ENCODE peak calls at places on chromosomes 3 and 15, in nine cellular contexts. D is stomach, A is transverse colon, C is sigmoid colon, B is tibial nerve, M is upper lobe of left lung, P is ovary, U is HepG2, R is GM12878. O is an unnamed sample. For H3K36me3, the result is how much of the 10 kb centered on the place peaks cover.

GRCh38 chr3:9862391-9863235 is 17.4 kb downstream of the CIDEC start:
- DNase-seq in D (peak), A (peak), C (peak), B (peak), M (peak), P (peak), U (peak), R (no peak), O (no peak)

GRCh38 chr3:25421747-25422146 is 6.3 kb upstream of the RARB start:
- DNase-seq in D (no peak), A (no peak), C (no peak), B (no peak), M (no peak), P (no peak), U (peak), R (no peak), O (no peak)

GRCh38 chr3:144109944-144110343 is 138.3 kb downstream of the DIPK2A start:
- DNase-seq in D (no peak), A (no peak), C (no peak), B (no peak), M (no peak), P (no peak), U (no peak), R (no peak), O (no peak)

GRCh38 chr3:128307029-128307633 is 153.8 kb downstream of the EEFSEC start:
- DNase-seq in D (no peak), A (no peak), C (no peak), B (no peak), M (no peak), P (no peak), U (peak), R (no peak), O (no peak)

GRCh38 chr3:180855364-180855763 is 57.1 kb upstream of the FXR1 start:
- DNase-seq in D (no peak), A (no peak), C (no peak), B (no peak), M (no peak), P (no peak), U (peak), R (no peak), O (no peak)

GRCh38 chr15:70524470-70524869 is 238.9 kb downstream of the UACA start:
- DNase-seq in D (peak), A (no peak), C (no peak), B (no peak), M (no peak), P (no peak), U (no peak), R (no peak), O (no peak)

GRCh38 chr3:30659270-30660127 is 53.1 kb downstream of the TGFBR2 start:
- DNase-seq in D (no peak), A (no peak), C (no peak), B (no peak), M (no peak), P (no peak), U (peak), R (no peak), O (no peak)

GRCh38 chr3:65342084-65342683 is 654.4 kb upstream of the ADAMTS9 start:
- DNase-seq in D (peak), A (peak), C (no peak), B (no peak), M (no peak), P (no peak), U (peak), R (no peak), O (no peak)

GRCh38 chr3:152159328-152159727 is 109.4 kb upstream of the MBNL1 start:
- DNase-seq in D (no peak), A (peak), C (no peak), B (no peak), M (no peak), P (no peak), U (no peak), R (no peak), O (no peak)

GRCh38 chr15:75206006-75206405 is 4.3 kb downstream of the C15orf39 start:
- DNase-seq in D (no peak), A (no peak), C (no peak), B (no peak), M (no peak), P (no peak), U (no peak), R (no peak), O (no peak)

GRCh38 chr15:78314181-78314581 is 14.8 kb upstream of the SKIC8 start:
- DNase-seq in D (no peak), A (no peak), C (peak), B (no peak), M (no peak), P (no peak), U (no peak), R (no peak), O (no peak)

GRCh38 chr3:141076821-141077571 is 25.8 kb downstream of the SPSB4 start:
- DNase-seq in D (peak), A (peak), C (peak), B (no peak), M (peak), P (peak), U (no peak), R (no peak), O (no peak)

GRCh38 chr15:58611731-58612676 is 137.5 kb downstream of the ADAM10 start:
- DNase-seq in D (peak), A (peak), C (no peak), B (no peak), M (no peak), P (no peak), U (no peak), R (no peak), O (no peak)

GRCh38 chr3:72969766-72970165 is 26.8 kb upstream of the PPP4R2 start:
- DNase-seq in D (no peak), A (no peak), C (no peak), B (no peak), M (no peak), P (no peak), U (no peak), R (no peak), O (no peak)

DNA sequence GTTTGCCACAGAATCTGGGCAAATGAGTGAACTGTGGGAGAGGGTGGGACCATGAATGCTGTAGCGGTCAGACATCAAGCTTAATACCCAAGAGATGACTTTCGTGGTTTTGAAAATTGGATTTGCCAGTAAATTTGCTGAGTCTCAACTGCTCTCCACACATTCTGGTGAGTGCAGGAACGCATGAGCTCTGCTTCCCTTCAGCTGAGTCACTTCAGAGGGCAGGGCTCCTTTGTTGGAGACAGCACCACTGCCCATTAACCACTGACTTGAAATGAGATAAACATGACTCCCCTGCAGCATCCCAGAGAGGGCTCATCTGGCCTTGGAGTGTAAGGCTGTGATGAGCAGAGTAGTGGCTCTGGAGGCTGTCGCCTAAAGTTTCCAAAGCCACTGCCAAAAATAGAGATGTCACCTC is 22.6 kb downstream of the RARRES1 start:
- DNase-seq in D (no peak), A (no peak), C (no peak), B (no peak), M (no peak), P (no peak), U (no peak), R (no peak), O (no peak)
- TF ChIP-seq EP300 in D (no peak), A (no peak), C (no peak), B (no peak), M (no peak), P (no peak), U (no peak), R (no peak), O (no peak)

GRCh38 chr15:45677797-45678196 is 43.0 kb downstream of the SQOR start:
- DNase-seq in D (no peak), A (no peak), C (no peak), B (no peak), M (no peak), P (no peak), U (no peak), R (no peak), O (no peak)
- H3K36me3 ChIP-seq in D (under half), A (under half), C (under half), B (under half), M (under half), P (under half), U (under half), R (under half), O (under half)

GRCh38 chr15:39592500-39592899 is 11.6 kb downstream of the THBS1 start:
- DNase-seq in D (no peak), A (peak), C (no peak), B (no peak), M (no peak), P (no peak), U (no peak), R (no peak), O (no peak)

GRCh38 chr15:39594764-39595620 is 14.1 kb downstream of the THBS1 start:
- DNase-seq in D (no peak), A (no peak), C (no peak), B (no peak), M (no peak), P (no peak), U (no peak), R (no peak), O (no peak)

GRCh38 chr15:39595621-39596221 is 14.8 kb downstream of the THBS1 start:
- DNase-seq in D (no peak), A (peak), C (no peak), B (no peak), M (no peak), P (no peak), U (no peak), R (no peak), O (no peak)

GRCh38 chr15:39593071-39594055 is 12.5 kb downstream of the THBS1 start:
- DNase-seq in D (no peak), A (peak), C (no peak), B (no peak), M (no peak), P (no peak), U (no peak), R (no peak), O (no peak)

DNA sequence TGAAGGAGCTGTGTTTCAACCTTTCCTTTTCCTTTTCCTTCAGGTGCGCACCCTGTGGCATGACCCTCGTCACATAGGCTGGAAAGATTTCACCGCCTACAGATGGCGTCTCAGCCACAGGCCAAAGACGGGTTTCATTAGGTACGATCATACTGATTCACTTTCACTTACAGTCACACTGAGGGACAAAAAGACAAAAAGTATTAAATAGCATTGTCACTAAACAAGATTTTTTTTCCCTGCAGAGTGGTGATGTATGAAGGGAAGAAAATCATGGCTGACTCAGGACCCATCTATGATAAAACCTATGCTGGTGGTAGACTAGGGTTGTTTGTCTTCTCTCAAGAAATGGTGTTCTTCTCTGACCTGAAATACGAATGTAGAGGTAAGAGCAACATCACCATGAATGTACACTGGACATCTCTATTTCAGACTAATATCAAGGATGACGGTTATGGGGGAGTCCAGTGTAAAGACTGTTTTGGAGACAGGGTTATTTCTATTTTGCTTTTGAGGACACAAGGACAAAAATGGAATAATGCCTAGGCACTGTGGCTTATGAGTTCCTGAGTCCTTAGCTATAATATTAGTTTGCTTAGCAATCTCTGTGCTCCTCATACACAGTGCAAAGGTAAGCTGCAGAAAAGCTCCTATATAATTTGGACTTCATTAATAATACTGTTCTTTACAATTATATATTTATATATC is 13.3 kb downstream of the THBS1 start:
- DNase-seq in D (no peak), A (peak), C (no peak), B (no peak), M (no peak), P (no peak), U (no peak), R (no peak), O (no peak)
- TF ChIP-seq POLR2A in D (no peak), A (no peak), C (no peak), B (no peak), M (no peak), P (no peak), U (no peak), R (no peak), O (no peak)

GRCh38 chr3:54889731-54890130 is 38.1 kb downstream of the LRTM1 start:
- DNase-seq in D (no peak), A (no peak), C (no peak), B (no peak), M (no peak), P (no peak), U (no peak), R (no peak), O (no peak)

GRCh38 chr3:54892168-54892567 is 35.7 kb downstream of the LRTM1 start:
- DNase-seq in D (no peak), A (no peak), C (no peak), B (no peak), M (no peak), P (no peak), U (no peak), R (no peak), O (no peak)

GRCh38 chr3:54888873-54889272 is 39.0 kb downstream of the LRTM1 start:
- DNase-seq in D (no peak), A (no peak), C (no peak), B (no peak), M (no peak), P (no peak), U (no peak), R (no peak), O (no peak)

GRCh38 chr3:54888162-54888561 is 39.7 kb downstream of the LRTM1 start:
- DNase-seq in D (no peak), A (no peak), C (no peak), B (no peak), M (no peak), P (no peak), U (no peak), R (no peak), O (no peak)

DNA sequence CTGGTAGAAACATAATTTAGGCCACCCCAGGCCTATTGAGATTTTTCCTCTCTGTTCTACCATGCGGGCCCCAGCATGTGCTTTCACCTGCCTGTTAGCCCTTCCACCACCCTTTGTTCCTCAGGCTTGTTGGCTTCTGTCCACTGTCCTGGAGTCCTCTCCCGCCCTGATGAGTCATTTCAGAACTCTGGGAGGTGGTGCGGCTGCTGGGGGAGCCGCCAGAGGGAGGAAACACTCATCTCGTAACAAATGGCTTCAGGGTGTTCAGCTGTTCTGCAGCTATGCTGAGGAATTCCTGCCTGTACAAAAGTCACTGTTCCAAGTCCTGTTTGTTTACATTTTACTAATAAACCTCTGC is 36.3 kb downstream of the LRTM1 start:
- DNase-seq in D (peak), A (peak), C (peak), B (peak), M (peak), P (peak), U (peak), R (no peak), O (peak)
- TF ChIP-seq EP300 in D (no peak), A (peak), C (peak), B (peak), M (no peak), P (no peak), U (no peak), R (no peak), O (peak)

DNA sequence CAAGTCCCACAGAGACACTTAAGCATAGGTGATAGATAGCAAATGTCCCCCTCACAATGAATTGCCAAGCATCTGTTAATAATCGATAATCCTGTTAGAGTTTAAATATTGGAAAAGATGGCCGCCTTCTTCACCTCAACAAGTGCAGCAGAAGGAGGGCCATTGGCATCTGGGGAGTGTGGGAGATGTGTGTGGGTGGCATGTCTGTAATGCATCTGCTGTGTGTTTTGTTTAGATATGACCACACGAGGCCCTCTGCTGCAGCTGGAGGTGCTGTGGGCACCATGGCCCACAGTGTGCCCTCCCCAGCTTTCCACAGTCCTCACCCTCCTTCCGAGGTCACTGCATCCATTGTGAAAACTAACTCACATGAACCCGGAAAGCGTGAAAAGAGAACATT is 12.9 kb downstream of the MKRN2 start:
- DNase-seq in D (no peak), A (no peak), C (no peak), B (no peak), M (no peak), P (no peak), U (no peak), R (no peak), O (no peak)
- H3K36me3 ChIP-seq in D (half or more), A (under half), C (under half), B (under half), M (under half), P (under half), U (under half), R (under half), O (half or more)

GRCh38 chr3:46629571-46630517 is 17.5 kb downstream of the FAM240A start:
- DNase-seq in D (peak), A (peak), C (peak), B (peak), M (peak), P (peak), U (no peak), R (peak), O (peak)
- TF ChIP-seq POLR2A in D (no peak), A (no peak), C (no peak), B (no peak), M (no peak), P (no peak), U (no peak), R (no peak), O (no peak)

GRCh38 chr15:40425681-40426080 is 15.1 kb upstream of the BAHD1 start:
- DNase-seq in D (no peak), A (no peak), C (no peak), B (no peak), M (no peak), P (no peak), U (no peak), R (no peak), O (no peak)

GRCh38 chr15:40427188-40427587 is 13.6 kb upstream of the BAHD1 start:
- DNase-seq in D (no peak), A (no peak), C (no peak), B (no peak), M (no peak), P (no peak), U (no peak), R (no peak), O (no peak)

GRCh38 chr15:40429068-40429707 is 11.6 kb upstream of the BAHD1 start:
- DNase-seq in D (no peak), A (no peak), C (no peak), B (no peak), M (no peak), P (no peak), U (no peak), R (no peak), O (no peak)

GRCh38 chr15:40428183-40428582 is 12.6 kb upstream of the BAHD1 start:
- DNase-seq in D (no peak), A (no peak), C (no peak), B (no peak), M (peak), P (no peak), U (no peak), R (no peak), O (no peak)

DNA sequence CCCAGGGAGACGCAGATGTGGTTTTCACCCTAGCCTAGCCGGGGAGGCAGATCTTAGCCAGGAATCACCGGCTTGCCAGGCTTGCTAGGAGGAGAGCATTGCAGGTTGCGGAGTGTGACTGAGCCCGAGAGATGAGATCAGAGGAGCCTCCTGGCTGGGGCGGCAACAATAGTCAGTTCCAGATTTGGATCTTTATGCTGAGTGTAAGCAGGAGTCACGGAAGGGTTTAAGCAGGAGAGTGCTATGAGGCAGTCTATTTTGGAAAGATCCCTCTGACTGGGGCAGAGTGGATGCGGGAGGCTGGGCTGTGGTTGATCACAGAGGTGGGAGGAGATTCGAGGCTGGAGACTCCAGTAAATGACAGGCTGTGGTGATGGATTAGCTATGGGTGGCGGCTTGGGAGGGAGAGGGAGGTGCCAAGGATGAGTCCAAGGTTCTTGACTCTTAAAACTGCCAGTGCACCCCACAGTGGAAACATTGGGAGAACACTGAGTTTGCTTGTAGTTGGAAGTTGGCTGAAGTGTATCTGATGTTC is 10.4 kb upstream of the BAHD1 start:
- DNase-seq in D (no peak), A (peak), C (no peak), B (no peak), M (no peak), P (no peak), U (no peak), R (no peak), O (no peak)
- TF ChIP-seq EP300 in D (no peak), A (no peak), C (no peak), B (no peak), M (no peak), P (no peak), U (no peak), R (no peak), O (no peak)

GRCh38 chr15:90982135-90982534 is 12.2 kb downstream of the PRC1 start:
- DNase-seq in D (no peak), A (no peak), C (no peak), B (no peak), M (no peak), P (no peak), U (no peak), R (no peak), O (no peak)
- H3K36me3 ChIP-seq in D (under half), A (under half), C (under half), B (under half), M (under half), P (under half), U (under half), R (under half), O (under half)

O was measured in esophagus muscularis mucosa.